ENCODE peak calls at places on chromosomes 3 and 15, in five cellular contexts. C, Q, G, Y and P are unnamed samples.

GRCh38 chr3:148723591-148723990 is 25.9 kb downstream of the AGTR1 start:
- DNase-seq in Q (no peak), Y (no peak), C (no peak), G (peak), P (no peak)

GRCh38 chr15:73628976-73629854 is 4.0 kb downstream of the NPTN start:
- DNase-seq in Y (no peak), C (no peak), Q (no peak), G (no peak), P (peak)

GRCh38 chr3:32460031-32460749 is 42.5 kb downstream of the CMTM6 start:
- DNase-seq in Q (no peak), G (no peak), Y (no peak), C (no peak), P (peak)

GRCh38 chr3:72041531-72041930 is 256.6 kb upstream of the PROK2 start:
- DNase-seq in C (peak), Y (no peak), Q (peak), G (no peak), P (no peak)

GRCh38 chr3:124256599-124256998 is 264.7 kb upstream of the ROPN1 start:
- DNase-seq in Q (no peak), G (no peak), Y (no peak), C (no peak), P (no peak)

GRCh38 chr15:92903588-92903955 is 3.4 kb downstream of the CHD2 start:
- DNase-seq in Q (no peak), G (no peak), Y (no peak), C (no peak), P (no peak)

GRCh38 chr3:11238880-11239279 is 33.3 kb upstream of the ATG7 start:
- DNase-seq in Y (peak), C (no peak), G (peak), Q (no peak), P (no peak)

GRCh38 chr3:76122007-76122406 is 336.7 kb upstream of the ZNF717 start:
- DNase-seq in C (no peak), Q (no peak), G (peak), Y (no peak), P (peak)

GRCh38 chr3:183375787-183376186 is 52.6 kb downstream of the MCF2L2 start:
- DNase-seq in Q (no peak), G (no peak), Y (no peak), C (no peak), P (peak)

GRCh38 chr3:57164606-57165573 is at the start of gene IL17RD:
- DNase-seq in G (peak), Q (peak), Y (peak), C (peak), P (peak)

GRCh38 chr3:46707601-46708011 is 6.4 kb downstream of the TMIE start:
- DNase-seq in Y (no peak), Q (peak), G (no peak), C (peak), P (no peak)

GRCh38 chr15:51369451-51369761 is 28.0 kb downstream of the GLDN start:
- DNase-seq in Q (no peak), Y (no peak), G (no peak), C (no peak), P (no peak)

GRCh38 chr3:103319912-103320311 is 885.1 kb downstream of the ZPLD1 start:
- DNase-seq in C (no peak), G (no peak), Y (no peak), Q (no peak), P (no peak)

GRCh38 chr15:100131321-100132224 is 210.2 kb downstream of the ADAMTS17 start:
- DNase-seq in Q (no peak), Y (no peak), G (peak), C (no peak), P (no peak)

GRCh38 chr3:196537319-196537984 is 22.3 kb upstream of the SMCO1 start:
- DNase-seq in G (peak), Y (no peak), Q (no peak), C (no peak), P (peak)

GRCh38 chr3:66344846-66345578 is 124.2 kb downstream of the SLC25A26 start:
- DNase-seq in G (no peak), Y (no peak), C (no peak), Q (no peak), P (peak)

GRCh38 chr3:147269907-147270306 is 136.4 kb downstream of the ZIC4 start:
- DNase-seq in Q (no peak), Y (no peak), C (no peak), G (no peak), P (peak)

GRCh38 chr3:143119009-143119914 is at the start of gene CHST2:
- DNase-seq in G (peak), Y (no peak), Q (peak), C (peak), P (peak)

GRCh38 chr3:31252216-31253185 is 280.2 kb upstream of the STT3B start:
- DNase-seq in C (no peak), Q (no peak), G (no peak), Y (no peak), P (no peak)

GRCh38 chr3:16884748-16885587 is at the start of gene PLCL2:
- DNase-seq in Q (peak), Y (no peak), C (peak), G (peak), P (peak)
- TF ChIP-seq POLR2A in Q (no peak), Y (no peak), C (no peak), G (no peak), P (no peak)

GRCh38 chr3:3179407-3180094 is at the start of gene CRBN:
- DNase-seq in G (peak), C (peak), Y (peak), Q (peak), P (peak)
- TF ChIP-seq POLR2A in G (peak), C (peak), Y (peak), Q (no peak), P (peak)

DNA sequence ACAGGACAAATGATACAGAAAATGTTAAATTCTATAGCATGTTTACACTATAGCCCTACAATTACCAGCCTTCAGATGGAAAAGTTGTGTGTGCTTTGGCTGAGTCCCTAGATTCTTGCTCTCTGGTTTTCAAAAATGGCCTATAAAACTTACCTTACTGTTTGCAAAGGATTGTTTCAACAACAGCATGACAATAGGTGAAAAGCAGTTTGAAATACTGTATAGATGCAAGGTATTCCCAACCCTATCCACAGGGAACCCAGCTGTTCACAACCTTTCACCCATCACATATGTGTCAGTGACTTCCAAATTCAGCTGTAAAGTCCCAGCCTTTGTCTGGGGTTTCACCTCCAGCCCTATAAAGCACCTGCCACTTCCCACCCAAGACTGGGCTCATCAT is 97.3 kb downstream of the NEK10 start:
- DNase-seq in Q (no peak), C (no peak), G (no peak), Y (no peak), P (no peak)
- TF ChIP-seq POLR2A in Q (no peak), C (no peak), G (no peak), Y (no peak), P (no peak)

GRCh38 chr3:114441386-114441785 is 147.6 kb downstream of the TIGIT start:
- DNase-seq in Y (no peak), Q (no peak), C (no peak), G (no peak), P (no peak)
- TF ChIP-seq POLR2A in Y (no peak), Q (no peak), C (no peak), G (no peak), P (no peak)

DNA sequence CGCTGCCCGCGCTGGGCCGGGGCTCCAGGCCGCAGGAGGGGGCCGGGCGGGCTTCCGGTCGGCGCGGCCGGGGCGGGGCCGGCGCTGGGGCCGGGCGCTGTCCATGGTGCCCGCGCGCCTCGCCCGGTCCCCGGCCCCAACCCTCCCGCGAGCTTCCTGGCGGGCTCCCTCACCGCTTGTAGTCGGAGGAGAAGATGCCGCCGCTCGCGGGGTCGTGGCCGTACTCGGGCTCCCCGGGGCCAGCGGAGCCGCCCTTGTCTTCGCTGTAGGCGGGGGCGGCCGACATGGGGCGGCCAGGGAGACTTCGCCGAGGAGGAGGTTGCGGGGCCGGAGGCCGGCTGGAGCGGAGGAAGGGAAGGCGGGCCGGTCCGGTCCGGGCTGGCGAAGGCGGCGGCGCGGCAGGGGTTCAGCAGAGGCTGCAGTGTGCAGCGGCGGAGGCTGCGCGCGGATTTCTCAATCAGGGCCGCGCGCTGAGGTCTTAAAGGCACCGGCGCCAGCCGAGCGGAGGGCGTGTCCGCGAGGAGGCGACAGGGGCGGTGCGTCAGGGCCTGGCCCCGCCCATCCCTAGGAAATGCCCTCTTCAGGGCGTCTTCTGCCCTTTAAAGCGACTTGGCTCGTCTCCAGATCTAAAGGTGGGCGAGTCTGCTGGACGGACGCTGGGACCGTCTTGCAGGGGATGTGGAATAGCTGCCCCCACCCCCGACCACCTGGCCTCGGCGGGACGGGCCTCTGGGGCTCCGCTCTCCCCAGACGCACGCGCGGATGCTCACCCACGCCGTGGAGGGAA is at the start of gene AP3B2:
- DNase-seq in C (no peak), Y (no peak), G (peak), Q (peak), P (peak)
- TF ChIP-seq POLR2A in C (no peak), Y (no peak), G (no peak), Q (no peak), P (no peak)

GRCh38 chr15:42152196-42152920 is 4.1 kb downstream of the PLA2G4F start:
- DNase-seq in G (no peak), C (no peak), Y (no peak), Q (no peak), P (no peak)
- TF ChIP-seq POLR2A in G (no peak), C (no peak), Y (no peak), Q (no peak), P (no peak)

DNA sequence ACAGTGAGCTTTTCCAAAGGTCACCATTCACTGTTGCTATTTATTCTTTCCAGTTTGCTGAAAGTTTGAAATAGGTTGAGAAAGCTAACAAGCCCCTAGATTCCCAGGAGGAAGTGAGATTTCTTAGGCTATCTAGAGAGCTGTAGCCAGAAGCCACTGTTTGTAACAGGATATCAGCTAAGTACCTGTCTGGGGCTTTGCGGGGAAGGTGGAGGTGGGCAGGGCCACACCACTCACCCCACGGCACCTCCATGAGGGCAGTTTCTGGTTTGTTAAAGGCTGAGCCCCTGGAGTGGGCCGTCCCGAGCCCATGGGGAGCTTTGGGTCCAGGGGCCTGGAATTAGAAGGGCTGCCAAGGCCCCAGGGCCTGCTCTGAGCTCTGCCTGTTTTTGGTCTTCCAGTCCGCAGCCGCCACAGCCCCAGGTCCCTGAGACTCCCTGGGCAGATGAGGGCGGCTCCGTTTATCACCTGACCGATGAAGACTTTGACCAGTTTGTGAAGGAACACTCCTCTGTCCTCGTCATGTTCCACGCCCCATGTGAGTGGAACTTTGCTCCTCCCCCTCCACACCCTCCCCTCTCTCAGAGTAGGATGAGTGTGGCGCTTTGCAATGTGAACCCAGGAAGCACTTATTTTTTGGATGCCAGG is 63.4 kb downstream of the PDIA5 start:
- DNase-seq in C (no peak), G (no peak), Q (no peak), Y (no peak), P (no peak)
- TF ChIP-seq POLR2A in C (peak), G (no peak), Q (no peak), Y (no peak), P (no peak)

GRCh38 chr3:39150803-39151631 is 2.4 kb downstream of the CSRNP1 start:
- DNase-seq in G (peak), C (peak), Y (no peak), Q (peak), P (peak)
- TF ChIP-seq POLR2A in G (peak), C (no peak), Y (no peak), Q (peak), P (no peak)